ENCODE peak calls at places on chromosomes 11 and 22, in five cellular contexts. Q is NCI-H2029; A is C1 segment of cervical spinal cord; B is activated CD4-positive, alpha-beta T cell treated with anti-CD3 and anti-CD28 coated beads, Interleukin-2, amount 50 U/mL, for 24 hours; W is activated CD8-positive, alpha-beta memory T cell treated with anti-CD3 and anti-CD28 coated beads, Interleukin-2, amount 50 U/mL, for 48 hours. I is an unnamed sample.

GRCh38 chr22:48613566-48614200 is 1214.0 kb downstream of the BRD1 start:
- DNase-seq in B (no peak), Q (no peak), W (no peak), A (no peak), I (no peak)

GRCh38 chr11:114098927-114099326 is 39.4 kb downstream of the ZBTB16 start:
- DNase-seq in B (no peak), Q (peak), W (no peak), A (no peak), I (no peak)

GRCh38 chr11:45045692-45046471 is 95.2 kb upstream of the TP53I11 start:
- DNase-seq in Q (no peak), B (no peak), A (no peak), W (no peak), I (no peak)

GRCh38 chr11:115463606-115464005 is 40.6 kb downstream of the CADM1 start:
- DNase-seq in W (no peak), A (no peak), B (no peak), Q (no peak), I (no peak)

GRCh38 chr22:27810566-27810965 is 9.0 kb upstream of the MN1 start:
- DNase-seq in Q (no peak), B (no peak), W (no peak), A (no peak), I (no peak)

GRCh38 chr11:104041792-104042191 is 5.4 kb downstream of the DDI1 start:
- DNase-seq in A (no peak), W (no peak), B (no peak), Q (no peak), I (no peak)

GRCh38 chr11:73269353-73270088 is 2.6 kb upstream of the P2RY6 start:
- DNase-seq in B (no peak), W (peak), Q (peak), A (no peak), I (no peak)

GRCh38 chr11:66745356-66746235 is 16.6 kb upstream of the SPTBN2 start:
- DNase-seq in B (peak), W (peak), Q (peak), A (no peak), I (peak)

GRCh38 chr11:88246680-88247079 is 71.4 kb upstream of the RAB38 start:
- DNase-seq in A (no peak), Q (no peak), W (no peak), B (no peak), I (no peak)

GRCh38 chr11:64223001-64223651 is 2.9 kb downstream of the TRPT1 start:
- DNase-seq in B (no peak), A (no peak), W (no peak), Q (no peak), I (no peak)

GRCh38 chr11:8813658-8814057 is 97.3 kb upstream of the AKIP1 start:
- DNase-seq in A (no peak), B (peak), Q (peak), W (peak), I (no peak)

GRCh38 chr11:69000831-69001245 is 12.2 kb downstream of the MRGPRF start:
- DNase-seq in A (no peak), W (no peak), Q (no peak), B (no peak), I (no peak)

GRCh38 chr11:26072612-26073011 is 259.3 kb upstream of the ANO3 start:
- DNase-seq in Q (no peak), B (no peak), A (no peak), W (no peak), I (no peak)

GRCh38 chr22:41367680-41368542 is 13.8 kb upstream of the TEF start:
- DNase-seq in A (no peak), B (no peak), W (no peak), Q (no peak), I (no peak)

GRCh38 chr11:35647535-35648092 is 15.0 kb upstream of the TRIM44 start:
- DNase-seq in B (no peak), A (no peak), W (no peak), Q (peak), I (no peak)

GRCh38 chr22:37267128-37267587 is 15.2 kb upstream of the CYTH4 start:
- DNase-seq in Q (no peak), B (no peak), W (peak), A (no peak), I (peak)

GRCh38 chr11:61049854-61050253 is 52.4 kb upstream of the CD5 start:
- DNase-seq in W (peak), A (no peak), Q (no peak), B (no peak), I (no peak)

GRCh38 chr11:61061081-61061826 is 41.0 kb upstream of the CD5 start:
- DNase-seq in W (peak), B (peak), Q (no peak), A (no peak), I (peak)

GRCh38 chr11:3215346-3216026 is 3.1 kb downstream of the MRGPRG start:
- DNase-seq in W (no peak), A (no peak), B (no peak), Q (no peak), I (no peak)

GRCh38 chr22:41021039-41021654 is 70.0 kb downstream of the RBX1 start:
- DNase-seq in W (peak), A (no peak), B (no peak), Q (no peak), I (no peak)

GRCh38 chr11:90423378-90423777 is 200.5 kb upstream of the CHORDC1 start:
- DNase-seq in W (no peak), A (no peak), Q (no peak), B (no peak), I (no peak)

GRCh38 chr11:47185305-47186075 is 744 bp downstream of the PACSIN3 start:
- DNase-seq in Q (no peak), W (no peak), B (no peak), A (no peak), I (no peak)

GRCh38 chr11:47296045-47296444 is 26.1 kb downstream of the MADD start:
- DNase-seq in Q (no peak), A (no peak), W (no peak), B (no peak), I (no peak)

GRCh38 chr11:101466352-101466751 is 117.5 kb downstream of the TRPC6 start:
- DNase-seq in Q (no peak), B (no peak), A (no peak), W (no peak), I (no peak)

GRCh38 chr11:115409691-115410220 is 94.5 kb downstream of the CADM1 start:
- DNase-seq in B (no peak), A (no peak), W (no peak), Q (peak), I (no peak)

GRCh38 chr11:134498326-134499139 is 86.5 kb upstream of the B3GAT1 start:
- DNase-seq in Q (peak), A (no peak), B (no peak), W (no peak), I (no peak)

GRCh38 chr11:65585396-65586246 is 9.8 kb downstream of the EHBP1L1 start:
- DNase-seq in B (no peak), Q (no peak), W (no peak), A (no peak), I (no peak)

GRCh38 chr22:33519140-33519973 is 400.9 kb downstream of the LARGE1 start:
- DNase-seq in W (peak), B (no peak), A (no peak), Q (peak), I (no peak)

GRCh38 chr22:41963453-41964105 is 5.7 kb upstream of the SEPTIN3 start:
- DNase-seq in Q (no peak), A (no peak), W (no peak), B (no peak), I (no peak)

I was measured in activated naive CD4-positive, alpha-beta T cell.